ENCODE peak calls at places on chromosomes 3 and 15, in ten cellular contexts. K, O, H, N, A, M, Z, W, E and Y are unnamed samples.

GRCh38 chr15:58758141-58758540 is 8.6 kb upstream of the ADAM10 start:
- DNase-seq in K (no peak), O (peak; percentile 28), H (no peak), N (no peak), A (no peak), M (no peak), Z (no peak), W (peak; percentile 62), E (no peak), Y (no peak)

GRCh38 chr15:89326316-89326715 is 8.3 kb downstream of the POLG start:
- DNase-seq in K (no peak), O (no peak), H (no peak), N (no peak), A (no peak), M (no peak), Z (no peak), W (no peak), E (no peak), Y (no peak)

GRCh38 chr3:55362206-55362960 is 124.7 kb downstream of the WNT5A start:
- DNase-seq in K (no peak), O (no peak), H (no peak), N (no peak), A (no peak), M (no peak), Z (no peak), W (no peak), E (no peak), Y (no peak)

GRCh38 chr3:188697127-188697526 is 474.6 kb upstream of the TPRG1 start:
- DNase-seq in K (no peak), O (no peak), H (no peak), N (peak; percentile 32), A (no peak), M (no peak), Z (no peak), W (no peak), E (no peak), Y (no peak)

GRCh38 chr15:48928877-48929538 is 34.7 kb downstream of the SHC4 start:
- DNase-seq in K (no peak), O (no peak), H (no peak), N (no peak), A (no peak), M (no peak), Z (no peak), W (no peak), E (no peak), Y (no peak)

GRCh38 chr3:72604287-72604686 is 244.0 kb downstream of the SHQ1 start:
- DNase-seq in K (no peak), O (no peak), H (no peak), N (no peak), A (no peak), M (no peak), Z (no peak), W (no peak), E (no peak), Y (no peak)

GRCh38 chr3:14796403-14797077 is 22.2 kb upstream of the FGD5 start:
- DNase-seq in K (no peak), O (no peak), H (no peak), N (no peak), A (no peak), M (no peak), Z (no peak), W (no peak), E (no peak), Y (no peak)

GRCh38 chr3:115503386-115503785 is 119.9 kb upstream of the GAP43 start:
- DNase-seq in K (no peak), O (no peak), H (no peak), N (no peak), A (no peak), M (no peak), Z (no peak), W (peak; percentile 3), E (no peak), Y (no peak)

DNA sequence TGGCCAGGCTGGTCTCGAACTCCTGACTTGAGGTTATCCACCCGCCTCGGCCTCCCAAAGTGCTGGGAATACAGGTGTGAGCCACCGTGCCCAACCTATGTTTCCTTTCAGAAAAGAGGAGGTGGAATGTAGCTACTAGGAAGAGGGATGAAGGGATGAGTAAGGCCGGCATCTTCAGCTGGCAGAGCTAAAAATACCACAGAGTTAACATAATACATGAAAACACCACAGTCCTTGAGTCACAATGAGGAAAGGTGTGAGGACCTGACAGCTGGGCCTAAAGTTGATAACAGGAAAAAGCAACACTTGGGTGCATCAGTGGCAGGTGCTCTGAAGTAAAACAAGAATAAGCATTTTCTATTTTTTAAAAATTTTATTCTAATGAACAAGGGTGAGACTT is 392.2 kb downstream of the DIPK2A start:
- DNase-seq in K (no peak), O (no peak), H (no peak), N (no peak), A (no peak), M (no peak), Z (no peak), W (no peak), E (no peak), Y (no peak)
- H3K9me3 ChIP-seq in K (peaks cover 15% of the 10 kb centered on the region), O (no peaks in the 10 kb centered on the region), H (no peaks in the 10 kb centered on the region), N (no peaks in the 10 kb centered on the region), A (no peaks in the 10 kb centered on the region), M (no peaks in the 10 kb centered on the region), Z (no peaks in the 10 kb centered on the region), W (no peaks in the 10 kb centered on the region), E (no peaks in the 10 kb centered on the region), Y (no peaks in the 10 kb centered on the region)

GRCh38 chr15:68834356-68834755 is 13.7 kb upstream of the ANP32A start:
- DNase-seq in K (no peak), O (no peak), H (no peak), N (no peak), A (no peak), M (no peak), Z (no peak), W (no peak), E (peak; percentile 16), Y (no peak)

GRCh38 chr15:68830141-68830540 is 9.4 kb upstream of the ANP32A start:
- DNase-seq in K (no peak), O (no peak), H (no peak), N (no peak), A (no peak), M (no peak), Z (no peak), W (no peak), E (no peak), Y (no peak)

GRCh38 chr15:68833734-68834334 is 13.1 kb upstream of the ANP32A start:
- DNase-seq in K (no peak), O (no peak), H (no peak), N (no peak), A (no peak), M (no peak), Z (no peak), W (peak; percentile 69), E (peak; percentile 55), Y (no peak)

GRCh38 chr15:68823561-68823960 is 2.9 kb upstream of the ANP32A start:
- DNase-seq in K (no peak), O (no peak), H (no peak), N (no peak), A (no peak), M (no peak), Z (no peak), W (no peak), E (no peak), Y (no peak)

DNA sequence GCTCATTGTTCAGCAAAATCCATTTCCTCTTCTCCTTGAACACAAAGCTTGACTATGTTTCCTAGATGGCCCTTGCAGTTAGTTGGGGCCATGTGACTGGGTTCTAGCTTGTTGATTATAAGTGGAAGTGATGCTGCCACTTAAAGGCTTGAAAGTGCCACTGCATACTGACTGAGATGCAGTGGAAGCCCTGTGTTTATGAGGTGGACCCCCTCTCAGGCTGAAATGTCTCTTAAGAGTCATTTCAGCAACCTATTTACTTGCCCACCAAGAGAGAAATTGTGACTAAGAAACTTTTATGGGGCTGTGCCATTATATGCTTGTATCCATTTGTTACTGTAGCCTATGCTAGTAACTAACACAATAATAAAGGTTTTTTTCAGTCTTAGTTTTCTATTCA is 8.4 kb upstream of the ANP32A start:
- DNase-seq in K (no peak), O (no peak), H (peak; percentile 37), N (peak; percentile 33), A (no peak), M (no peak), Z (no peak), W (peak; percentile 31), E (peak; percentile 22), Y (no peak)
- H3K9me3 ChIP-seq in K (no peaks in the 10 kb centered on the region), O (no peaks in the 10 kb centered on the region), H (no peaks in the 10 kb centered on the region), N (no peaks in the 10 kb centered on the region), A (no peaks in the 10 kb centered on the region), M (no peaks in the 10 kb centered on the region), Z (no peaks in the 10 kb centered on the region), W (no peaks in the 10 kb centered on the region), E (no peaks in the 10 kb centered on the region), Y (no peaks in the 10 kb centered on the region)

GRCh38 chr15:47542312-47543094 is 174.8 kb upstream of the SEMA6D start:
- DNase-seq in K (no peak), O (no peak), H (no peak), N (no peak), A (no peak), M (no peak), Z (no peak), W (no peak), E (no peak), Y (no peak)
- H3K9me3 ChIP-seq in K (no peaks in the 10 kb centered on the region), O (no peaks in the 10 kb centered on the region), H (no peaks in the 10 kb centered on the region), N (no peaks in the 10 kb centered on the region), A (no peaks in the 10 kb centered on the region), M (no peaks in the 10 kb centered on the region), Z (no peaks in the 10 kb centered on the region), W (no peaks in the 10 kb centered on the region), E (no peaks in the 10 kb centered on the region), Y (no peaks in the 10 kb centered on the region)

GRCh38 chr3:44762170-44762677 is 630 bp downstream of the KIF15 start:
- DNase-seq in K (no peak), O (peak; percentile 27), H (no peak), N (no peak), A (no peak), M (no peak), Z (no peak), W (peak; percentile 14), E (no peak), Y (no peak)

GRCh38 chr3:44764248-44764647 is 2.7 kb downstream of the KIF15 start:
- DNase-seq in K (no peak), O (no peak), H (no peak), N (no peak), A (no peak), M (no peak), Z (no peak), W (no peak), E (no peak), Y (no peak)

GRCh38 chr3:44761347-44762169 is at the start of the genes KIAA1143 and KIF15:
- DNase-seq in K (peak; percentile 97), O (peak; percentile 93), H (peak; percentile 97), N (peak; percentile 99), A (peak; percentile 93), M (peak; percentile 96), Z (peak; percentile 94), W (peak; percentile 95), E (peak; percentile 96), Y (peak; percentile 93)

DNA sequence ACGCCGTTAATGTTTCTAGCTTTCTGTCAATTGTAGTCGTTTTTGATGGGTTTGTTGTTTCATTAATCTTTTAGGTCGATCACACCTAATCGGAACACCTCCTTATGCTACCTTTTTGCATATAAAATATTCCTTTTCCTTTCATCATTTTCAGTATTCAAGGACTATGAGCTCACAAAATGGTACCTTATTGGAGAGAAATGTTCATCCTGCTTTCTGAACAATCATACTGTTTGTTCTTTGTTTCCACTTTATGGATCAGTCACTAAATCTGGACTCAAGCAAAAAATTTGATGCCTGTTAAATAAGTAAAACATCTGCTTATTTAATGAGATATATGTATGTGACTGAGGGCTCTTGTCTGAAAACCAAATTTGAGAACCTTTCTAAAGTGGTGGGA is 1.1 kb downstream of the KIF15 start:
- DNase-seq in K (no peak), O (no peak), H (no peak), N (no peak), A (no peak), M (no peak), Z (no peak), W (no peak), E (no peak), Y (no peak)
- H3K9me3 ChIP-seq in K (peaks cover 29% of the 10 kb centered on the region), O (peaks cover 38% of the 10 kb centered on the region), H (no peaks in the 10 kb centered on the region), N (peaks cover 7% of the 10 kb centered on the region), A (peaks cover 2% of the 10 kb centered on the region), M (peaks cover 3% of the 10 kb centered on the region), Z (no peaks in the 10 kb centered on the region), W (no peaks in the 10 kb centered on the region), E (no peaks in the 10 kb centered on the region), Y (no peaks in the 10 kb centered on the region)